ENCODE peak calls at places on chromosomes 3 and 15, in seven cellular contexts. G is PC-3, C is fibroblast of lung, F is Panc1, T is upper lobe of left lung, B is aorta, V is lower lobe of right lung. W is an unnamed sample. For H3K36me3 and H3K4me1, the result is how much of the 10 kb centered on the place peaks cover.

GRCh38 chr3:111159391-111159790 is 87.8 kb downstream of the NECTIN3 start:
- DNase-seq in G (no peak), C (no peak), F (no peak), T (no peak), B (no peak), V (no peak), W (no peak)

GRCh38 chr3:134796313-134797079 is 1.4 kb downstream of the EPHB1 start:
- DNase-seq in G (peak), C (peak), F (no peak), T (no peak), B (peak), V (no peak), W (peak)

GRCh38 chr3:38575279-38575843 is 74.1 kb downstream of the SCN5A start:
- DNase-seq in G (no peak), C (no peak), F (no peak), T (peak), B (no peak), V (peak), W (no peak)

GRCh38 chr15:88932875-88933330 is 19.7 kb upstream of the MFGE8 start:
- DNase-seq in G (no peak), C (no peak), F (no peak), T (no peak), B (no peak), V (no peak), W (no peak)

GRCh38 chr3:58529516-58530353 is 7.3 kb downstream of the ACOX2 start:
- DNase-seq in G (peak), C (no peak), F (no peak), T (no peak), B (no peak), V (no peak), W (peak)

GRCh38 chr3:118144919-118145318 is 889.7 kb downstream of the IGSF11 start:
- DNase-seq in G (no peak), C (no peak), F (no peak), T (no peak), B (no peak), V (no peak), W (peak)

GRCh38 chr3:104510091-104510860 is 856.4 kb upstream of the ALCAM start:
- DNase-seq in G (peak), C (no peak), F (no peak), T (no peak), B (no peak), V (no peak), W (peak)

GRCh38 chr3:11140054-11140712 is 14.1 kb upstream of the HRH1 start:
- DNase-seq in G (peak), C (peak), F (no peak), T (peak), B (no peak), V (peak), W (peak)

GRCh38 chr3:136171097-136171542 is 25.0 kb downstream of the MSL2 start:
- DNase-seq in G (peak), C (no peak), F (no peak), T (no peak), B (no peak), V (no peak), W (no peak)

GRCh38 chr3:159417761-159418160 is 570.9 kb upstream of the IL12A start:
- DNase-seq in G (peak), C (no peak), F (no peak), T (no peak), B (no peak), V (no peak), W (no peak)

GRCh38 chr3:49673715-49674490 is at the start of gene APEH:
- DNase-seq in G (peak), C (peak), F (peak), T (peak), B (peak), V (peak), W (peak)

GRCh38 chr3:109278141-109278540 is 38.2 kb downstream of the DPPA2 start:
- DNase-seq in G (no peak), C (no peak), F (no peak), T (no peak), B (no peak), V (no peak), W (no peak)

GRCh38 chr15:84684092-84684491 is 26.1 kb upstream of the NMB start:
- DNase-seq in G (no peak), C (no peak), F (no peak), T (no peak), B (no peak), V (no peak), W (no peak)

GRCh38 chr15:40054056-40054745 is 15.2 kb upstream of the SRP14 start:
- DNase-seq in G (no peak), C (no peak), F (no peak), T (no peak), B (no peak), V (no peak), W (no peak)

GRCh38 chr15:75577401-75578205 is 1.5 kb downstream of the PTPN9 start:
- DNase-seq in G (peak), C (peak), F (no peak), T (no peak), B (no peak), V (no peak), W (peak)

GRCh38 chr3:9404680-9405079 is 7.3 kb downstream of the SETD5 start:
- DNase-seq in G (no peak), C (no peak), F (no peak), T (no peak), B (no peak), V (no peak), W (peak)

GRCh38 chr15:69585937-69586336 is 133.3 kb downstream of the RPLP1 start:
- DNase-seq in G (no peak), C (no peak), F (no peak), T (no peak), B (no peak), V (no peak), W (no peak)

GRCh38 chr15:80695099-80695910 is at the start of gene ABHD17C:
- DNase-seq in G (peak), C (peak), F (no peak), T (peak), B (peak), V (peak), W (peak)

GRCh38 chr3:174532776-174533175 is 326.4 kb upstream of the NAALADL2 start:
- DNase-seq in G (no peak), C (no peak), F (no peak), T (no peak), B (no peak), V (no peak), W (no peak)

GRCh38 chr3:60282840-60283239 is 968.4 kb downstream of the FHIT start:
- DNase-seq in G (no peak), C (no peak), F (no peak), T (no peak), B (no peak), V (no peak), W (peak)

GRCh38 chr3:66492672-66493071 is 8.2 kb downstream of the LRIG1 start:
- DNase-seq in G (no peak), C (no peak), F (no peak), T (peak), B (no peak), V (no peak), W (no peak)

GRCh38 chr15:91407237-91407889 is 307.3 kb downstream of the SV2B start:
- DNase-seq in G (peak), C (peak), F (no peak), T (no peak), B (no peak), V (no peak), W (peak)

GRCh38 chr3:42786631-42787030 is 13.6 kb upstream of the CCDC13 start:
- DNase-seq in G (no peak), C (no peak), F (no peak), T (no peak), B (no peak), V (no peak), W (no peak)
- H3K36me3 ChIP-seq in G (under half), C (under half), F (under half), T (under half), B (under half), V (under half), W (under half)

GRCh38 chr3:72448375-72448823 is 399.8 kb downstream of the SHQ1 start:
- DNase-seq in G (no peak), C (no peak), F (no peak), T (no peak), B (no peak), V (no peak), W (no peak)
- H3K27ac ChIP-seq in G (no peak), C (no peak), F (no peak), T (no peak), B (no peak), V (no peak), W (peak)

GRCh38 chr3:147383617-147384016 is 22.7 kb downstream of the ZIC4 start:
- DNase-seq in G (peak), C (no peak), F (no peak), T (no peak), B (no peak), V (no peak), W (no peak)

GRCh38 chr3:147379651-147380050 is 26.7 kb downstream of the ZIC4 start:
- DNase-seq in G (no peak), C (no peak), F (no peak), T (no peak), B (no peak), V (no peak), W (no peak)

GRCh38 chr3:147380271-147380995 is 25.9 kb downstream of the ZIC4 start:
- DNase-seq in G (no peak), C (no peak), F (no peak), T (no peak), B (no peak), V (no peak), W (no peak)

GRCh38 chr3:147380996-147381376 is 25.4 kb downstream of the ZIC4 start:
- DNase-seq in G (no peak), C (no peak), F (no peak), T (no peak), B (no peak), V (no peak), W (no peak)

DNA sequence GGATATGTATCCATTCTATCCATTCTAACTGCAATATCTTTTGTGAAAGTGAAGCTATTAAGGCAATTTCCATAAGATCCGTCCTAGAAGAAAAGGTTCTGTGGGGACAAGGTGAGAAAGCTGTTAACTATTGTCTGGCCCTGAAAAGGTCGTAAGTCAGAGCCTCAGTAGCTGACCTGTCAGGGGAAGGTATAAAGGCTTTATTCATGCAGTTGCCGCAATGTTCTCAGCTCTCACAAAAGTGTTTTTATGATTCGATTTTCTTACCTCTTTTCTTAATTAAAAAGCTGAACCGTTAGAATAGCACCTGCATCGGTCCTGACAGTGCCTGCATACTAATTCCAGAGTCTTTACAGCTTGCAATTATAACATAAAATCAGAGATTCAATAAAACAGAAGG is 24.7 kb downstream of the ZIC4 start:
- DNase-seq in G (no peak), C (no peak), F (no peak), T (no peak), B (no peak), V (no peak), W (no peak)
- H3K4me1 ChIP-seq in G (under half), C (under half), F (under half), T (under half), B (under half), V (under half), W (under half)

DNA sequence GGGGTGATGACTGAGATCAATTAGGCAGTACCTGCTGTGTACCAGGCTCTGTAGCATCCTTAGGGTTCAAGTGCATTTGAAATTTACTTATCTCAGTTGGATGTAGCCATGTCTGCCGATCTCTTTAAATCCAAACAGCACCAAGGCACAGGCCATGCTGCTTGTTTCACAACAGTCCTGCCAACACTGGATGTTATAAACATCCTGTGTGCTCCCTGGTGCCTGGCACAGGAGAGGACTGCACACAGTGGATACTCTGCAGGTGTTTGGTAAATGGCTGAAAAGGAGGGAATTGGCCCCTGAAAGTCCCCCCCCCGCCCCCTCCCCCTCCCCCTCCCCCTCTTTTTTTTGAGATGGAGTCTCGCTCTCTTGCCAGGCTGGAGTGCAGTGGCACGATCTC is 27.0 kb downstream of the CTSH start:
- DNase-seq in G (no peak), C (no peak), F (no peak), T (no peak), B (no peak), V (no peak), W (no peak)
- H3K36me3 ChIP-seq in G (under half), C (under half), F (under half), T (half or more), B (under half), V (half or more), W (under half)

DNA sequence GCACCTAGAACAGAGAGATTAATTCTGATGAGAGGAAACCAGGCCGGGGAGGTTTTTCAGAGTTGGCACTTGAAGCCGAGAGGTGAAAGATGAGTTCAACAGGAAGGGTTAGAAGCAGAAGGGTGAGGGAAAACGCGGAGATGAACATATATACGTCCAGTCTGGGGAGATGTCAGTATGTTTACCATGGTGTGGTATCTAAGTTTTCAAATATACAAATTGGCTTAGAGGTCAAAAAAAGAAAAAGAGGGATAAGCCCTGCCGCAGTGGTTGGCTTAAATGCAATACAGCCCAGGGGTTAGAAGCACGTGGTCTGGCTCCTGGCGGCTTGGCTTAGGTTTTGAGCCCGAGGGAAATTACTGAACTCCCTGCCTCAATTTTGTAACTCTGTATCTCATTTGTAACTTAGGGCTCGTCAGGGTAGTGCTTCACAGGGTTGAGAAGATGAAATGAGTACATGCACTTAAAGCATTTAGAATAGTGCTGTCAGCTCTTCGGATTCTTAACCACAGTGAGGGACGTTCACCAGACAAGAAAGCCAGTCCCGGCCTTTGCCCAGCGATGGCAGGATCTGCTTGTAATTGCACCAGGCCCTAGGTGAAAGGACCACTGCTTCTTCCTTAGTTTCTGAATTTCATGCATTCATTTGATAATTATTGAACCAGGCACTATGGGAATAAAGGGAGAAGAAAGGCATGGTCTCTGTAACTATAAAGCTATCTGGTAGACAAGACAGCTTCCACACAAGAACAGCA is 6.4 kb downstream of the HES1 start:
- DNase-seq in G (no peak), C (no peak), F (no peak), T (no peak), B (no peak), V (no peak), W (peak)
- H3K27ac ChIP-seq in G (peak), C (peak), F (peak), T (peak), B (peak), V (peak), W (peak)

DNA sequence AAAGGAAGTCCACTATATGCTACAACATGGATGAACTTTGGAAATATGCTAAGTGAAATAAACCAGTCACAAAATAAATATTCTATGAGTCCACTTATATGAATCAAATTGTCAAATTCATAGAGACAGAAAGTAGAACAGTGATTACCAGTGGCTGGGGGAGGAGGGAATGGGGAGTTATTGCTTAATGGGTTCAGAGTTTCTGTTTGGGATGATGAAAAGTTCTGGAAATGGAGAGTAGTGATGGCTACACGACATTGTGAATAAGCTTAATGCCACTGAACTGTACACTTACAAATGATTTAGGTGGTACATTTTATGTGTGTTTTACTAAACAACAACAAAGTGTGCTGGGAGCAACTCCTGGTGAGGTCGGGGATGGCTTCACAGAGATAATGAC is 38.1 kb downstream of the HOMER2 start:
- DNase-seq in G (no peak), C (no peak), F (no peak), T (no peak), B (no peak), V (no peak), W (no peak)
- H3K4me1 ChIP-seq in G (under half), C (under half), F (under half), T (under half), B (under half), V (under half), W (under half)

GRCh38 chr3:6518709-6519345 is 342.1 kb upstream of the GRM7 start:
- DNase-seq in G (no peak), C (no peak), F (no peak), T (no peak), B (no peak), V (no peak), W (no peak)

GRCh38 chr3:6526321-6526720 is 334.6 kb upstream of the GRM7 start:
- DNase-seq in G (peak), C (no peak), F (no peak), T (no peak), B (no peak), V (no peak), W (no peak)

GRCh38 chr3:6528951-6529350 is 332.0 kb upstream of the GRM7 start:
- DNase-seq in G (peak), C (no peak), F (no peak), T (no peak), B (no peak), V (no peak), W (no peak)

GRCh38 chr3:6526861-6527260 is 334.1 kb upstream of the GRM7 start:
- DNase-seq in G (no peak), C (no peak), F (no peak), T (no peak), B (no peak), V (no peak), W (no peak)

DNA sequence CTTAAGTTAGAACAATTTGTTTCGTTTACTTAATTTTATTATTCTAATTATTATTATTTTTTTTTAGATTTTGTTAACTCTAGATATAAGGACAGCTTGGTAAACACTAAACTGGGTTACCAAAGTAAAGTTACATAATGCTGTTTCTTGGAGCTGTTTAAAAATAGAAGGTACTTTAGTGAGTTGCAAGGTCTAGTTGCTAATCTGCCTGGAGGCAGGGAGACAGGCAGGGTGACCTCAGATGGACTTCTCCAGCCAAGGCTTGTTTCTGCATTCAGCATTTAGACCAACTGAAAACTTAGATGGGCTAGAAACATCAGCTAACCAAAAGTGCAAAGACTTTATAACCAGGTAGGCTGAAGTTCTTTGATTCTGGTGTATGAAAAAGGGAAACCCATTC is 336.4 kb upstream of the GRM7 start:
- DNase-seq in G (no peak), C (no peak), F (no peak), T (no peak), B (no peak), V (no peak), W (no peak)
- H3K36me3 ChIP-seq in G (under half), C (under half), F (under half), T (under half), B (under half), V (under half), W (under half)

DNA sequence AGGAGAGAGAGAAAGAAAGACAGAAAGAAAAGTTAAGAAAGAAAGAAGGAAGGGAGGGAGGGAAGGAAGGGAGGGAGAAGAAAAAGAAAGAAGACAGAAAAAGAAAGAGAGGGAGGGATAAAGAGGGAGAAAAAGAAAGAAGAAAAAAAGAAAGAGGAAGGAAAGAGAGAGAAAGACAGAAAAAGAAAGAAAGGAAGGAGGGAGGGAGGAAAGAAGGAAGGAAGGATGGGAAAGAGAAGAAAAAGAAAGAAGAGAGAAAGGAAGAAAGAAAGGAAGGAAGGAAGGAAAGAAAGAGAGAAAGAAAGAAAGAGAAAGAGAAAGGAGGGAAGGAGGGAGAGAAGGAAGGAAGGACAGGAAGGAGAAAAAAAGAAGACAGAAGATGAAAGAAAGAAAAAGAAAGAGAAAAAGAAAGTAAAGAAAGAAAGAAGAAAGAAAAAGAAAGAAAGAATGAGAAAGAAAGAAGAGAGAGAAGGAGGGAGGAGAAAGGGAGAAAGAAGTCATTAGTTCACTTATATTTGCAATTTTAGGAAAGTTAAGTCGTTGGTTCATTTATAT is 567.2 kb upstream of the CBLB start:
- DNase-seq in G (no peak), C (no peak), F (no peak), T (no peak), B (no peak), V (no peak), W (no peak)
- H3K27ac ChIP-seq in G (no peak), C (no peak), F (no peak), T (no peak), B (no peak), V (no peak), W (no peak)

W was measured in SJCRH30.